ENCODE peak calls at places on chromosomes 13 and 19, in ten cellular contexts. W, T, O, B, D, I, C, M, R and U are unnamed samples.

GRCh38 chr13:20227730-20228129 is 4.4 kb downstream of the GJB6 start:
- DNase-seq in R (no peak), B (no peak), T (no peak), O (no peak), C (no peak), I (no peak), M (no peak), W (no peak), D (no peak), U (no peak)

GRCh38 chr13:65063753-65064152 is 2166.4 kb downstream of the PCDH9 start:
- DNase-seq in M (no peak), B (no peak), D (no peak), W (no peak), T (no peak), I (no peak), O (no peak), R (no peak), C (no peak), U (no peak)

GRCh38 chr19:980133-980998 is 3.8 kb upstream of the WDR18 start:
- DNase-seq in C (no peak), I (peak; percentile 18), W (no peak), R (peak; percentile 24), T (peak; percentile 69), D (peak; percentile 46), O (no peak), M (no peak), B (no peak), U (no peak)

GRCh38 chr13:35475131-35475959 is 1.1 kb downstream of the MAB21L1 start:
- DNase-seq in R (peak; percentile 66), T (peak; percentile 75), C (no peak), B (no peak), W (peak; percentile 39), M (no peak), I (no peak), O (no peak), D (no peak), U (peak; percentile 46)

GRCh38 chr19:55344444-55344843 is 4.8 kb downstream of the KMT5C start:
- DNase-seq in I (no peak), O (no peak), B (no peak), W (no peak), M (no peak), T (no peak), C (no peak), R (no peak), D (no peak), U (no peak)

GRCh38 chr13:29046588-29046987 is 226.4 kb downstream of the MTUS2 start:
- DNase-seq in O (no peak), M (no peak), W (no peak), R (no peak), B (no peak), I (no peak), T (peak; percentile 44), C (no peak), D (no peak), U (no peak)

GRCh38 chr19:48674921-48675824 is 2.4 kb upstream of the NTN5 start:
- DNase-seq in O (peak; percentile 83), R (peak; percentile 80), C (peak; percentile 85), D (peak; percentile 90), B (peak; percentile 79), M (no peak), W (peak; percentile 88), T (peak; percentile 97), I (peak; percentile 87), U (peak; percentile 80)

GRCh38 chr13:34452831-34453230 is 489.2 kb upstream of the NBEA start:
- DNase-seq in C (no peak), R (no peak), W (no peak), M (no peak), D (no peak), O (no peak), B (no peak), T (no peak), I (no peak), U (no peak)

GRCh38 chr19:30646806-30647205 is 274.6 kb downstream of the ZNF536 start:
- DNase-seq in R (no peak), M (no peak), B (no peak), I (no peak), T (no peak), W (no peak), O (no peak), C (no peak), D (no peak), U (no peak)

GRCh38 chr19:30647891-30648290 is 275.7 kb downstream of the ZNF536 start:
- DNase-seq in B (no peak), I (no peak), D (no peak), C (no peak), W (no peak), M (no peak), O (no peak), R (no peak), T (no peak), U (no peak)

GRCh38 chr19:30649934-30650614 is 277.9 kb downstream of the ZNF536 start:
- DNase-seq in M (peak; percentile 24), O (no peak), B (no peak), C (peak; percentile 60), T (peak; percentile 79), W (no peak), D (peak; percentile 64), I (peak; percentile 41), R (peak; percentile 58), U (peak; percentile 53)

GRCh38 chr19:30649149-30649548 is 277.0 kb downstream of the ZNF536 start:
- DNase-seq in I (no peak), O (no peak), R (no peak), W (no peak), D (no peak), M (no peak), C (no peak), T (no peak), B (no peak), U (no peak)

GRCh38 chr19:30648321-30648720 is 276.1 kb downstream of the ZNF536 start:
- DNase-seq in M (no peak), I (no peak), R (no peak), D (no peak), W (no peak), O (no peak), C (no peak), B (no peak), T (no peak), U (peak; percentile 15)
- TF ChIP-seq CTCF in M (no peak), I (no peak), R (no peak), D (no peak), W (no peak), O (no peak), C (no peak), B (no peak), T (no peak), U (no peak)

GRCh38 chr19:40621966-40622772 is 21.0 kb downstream of the LTBP4 start:
- DNase-seq in W (no peak), C (no peak), R (no peak), B (no peak), M (no peak), O (no peak), D (no peak), I (no peak), T (no peak), U (no peak)

GRCh38 chr19:40622773-40623075 is 21.6 kb downstream of the LTBP4 start:
- DNase-seq in D (no peak), M (no peak), B (no peak), R (no peak), W (no peak), T (no peak), C (no peak), I (no peak), O (no peak), U (no peak)

GRCh38 chr19:40621283-40621682 is 20.1 kb downstream of the LTBP4 start:
- DNase-seq in T (no peak), B (no peak), M (no peak), D (no peak), C (no peak), O (no peak), W (no peak), R (no peak), I (no peak), U (no peak)

GRCh38 chr19:40625406-40626120 is 24.4 kb downstream of the LTBP4 start:
- DNase-seq in O (no peak), M (no peak), W (no peak), T (no peak), B (no peak), I (no peak), D (no peak), R (no peak), C (no peak), U (no peak)

DNA sequence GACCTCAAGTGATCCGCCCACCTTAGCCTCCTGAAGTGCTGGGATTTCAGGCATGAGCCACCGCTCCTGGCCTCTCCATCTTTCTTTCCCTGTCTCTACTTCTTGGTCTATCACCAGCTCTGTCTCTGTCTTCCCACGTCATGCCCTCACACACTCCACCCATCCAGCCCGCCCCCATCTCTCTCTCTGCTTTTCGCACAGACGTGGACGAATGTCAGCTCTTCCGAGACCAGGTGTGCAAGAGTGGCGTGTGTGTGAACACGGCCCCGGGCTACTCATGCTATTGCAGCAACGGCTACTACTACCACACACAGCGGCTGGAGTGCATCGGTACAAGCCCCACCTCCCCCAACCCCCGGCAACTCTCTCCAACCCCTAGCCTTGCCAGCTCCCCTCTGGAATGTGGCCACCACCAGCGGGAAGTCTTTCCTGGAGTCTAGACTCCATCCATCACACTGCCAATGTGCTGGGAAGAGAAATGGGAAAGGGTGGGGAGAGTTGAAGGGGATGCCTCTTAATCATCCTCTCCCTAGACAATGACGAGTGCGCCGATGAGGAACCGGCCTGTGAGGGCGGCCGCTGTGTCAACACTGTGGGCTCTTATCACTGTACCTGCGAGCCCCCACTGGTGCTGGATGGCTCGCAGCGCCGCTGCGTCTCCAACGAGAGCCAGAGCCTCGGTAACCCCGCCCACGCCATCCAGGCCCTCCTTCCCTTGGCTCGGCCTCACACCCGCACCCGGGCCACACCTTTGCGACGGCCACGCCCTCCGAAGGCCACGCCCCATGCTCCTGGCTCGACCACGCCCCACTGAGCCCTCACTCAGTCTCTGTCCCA is 22.5 kb downstream of the LTBP4 start:
- DNase-seq in M (no peak), D (peak; percentile 30), O (no peak), C (peak; percentile 80), W (no peak), R (peak; percentile 58), B (no peak), I (no peak), T (peak; percentile 98), U (no peak)
- TF ChIP-seq CTCF in M (no peak), D (no peak), O (no peak), C (no peak), W (no peak), R (no peak), B (no peak), I (no peak), T (no peak), U (no peak)

GRCh38 chr19:57438925-57439324 is 3.8 kb downstream of the ZNF749 start:
- DNase-seq in R (no peak), M (no peak), B (no peak), W (no peak), T (peak; percentile 52), I (no peak), D (no peak), O (no peak), C (no peak), U (no peak)

GRCh38 chr19:57434386-57435061 is 601 bp upstream of the ZNF749 start:
- DNase-seq in T (peak; percentile 80), W (no peak), R (no peak), M (no peak), O (no peak), C (no peak), B (no peak), I (no peak), D (no peak), U (peak; percentile 13)

GRCh38 chr19:57436392-57436791 is 1.3 kb downstream of the ZNF749 start:
- DNase-seq in C (no peak), T (no peak), B (no peak), I (no peak), R (no peak), D (no peak), M (no peak), W (no peak), O (no peak), U (no peak)

GRCh38 chr19:57437931-57438330 is 2.8 kb downstream of the ZNF749 start:
- DNase-seq in M (no peak), R (no peak), T (no peak), B (no peak), C (no peak), I (no peak), W (no peak), O (no peak), D (no peak), U (no peak)

GRCh38 chr19:57435062-57435978 is at the start of gene ZNF749:
- DNase-seq in I (peak; percentile 99), C (peak; percentile 97), W (peak; percentile 98), T (peak; percentile 100), M (peak; percentile 94), R (peak; percentile 98), D (peak; percentile 99), B (peak; percentile 99), O (peak; percentile 100), U (peak; percentile 94)
- TF ChIP-seq CTCF in I (no peak), C (no peak), W (no peak), T (no peak), M (no peak), R (no peak), D (no peak), B (no peak), O (no peak), U (no peak)

DNA sequence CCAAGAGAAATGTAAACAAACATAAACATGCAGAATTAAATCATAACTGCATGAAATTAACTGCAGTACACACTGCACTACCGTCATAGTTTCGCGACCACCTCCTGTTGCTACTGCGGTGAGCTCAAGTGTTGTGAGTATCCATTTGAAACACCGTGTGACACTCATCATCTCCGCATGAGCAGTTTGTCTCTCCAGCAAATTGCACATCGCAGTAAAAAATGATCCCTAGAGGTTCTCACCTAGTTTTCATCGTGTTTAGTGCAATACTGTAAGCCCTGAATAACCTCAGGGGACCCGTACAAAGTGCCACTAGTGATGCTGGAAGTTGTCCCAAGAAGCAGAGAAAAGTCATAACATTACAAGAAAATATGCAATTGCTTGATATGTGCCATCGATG is 147.7 kb downstream of the DPF1 start:
- DNase-seq in O (no peak), D (no peak), R (no peak), T (no peak), I (no peak), C (no peak), W (no peak), M (no peak), B (no peak), U (no peak)
- TF ChIP-seq CTCF in O (no peak), D (no peak), R (no peak), T (no peak), I (no peak), C (no peak), W (no peak), M (no peak), B (no peak), U (no peak)